ENCODE peak calls at places on chromosomes 5 and 9, in six cellular contexts. A is fibroblast of lung, P is SJSA1, E is ovary, Y is aorta, N is body of pancreas. X is an unnamed sample. For H3K9me3 and H3K4me1, the result is how much of the 10 kb centered on the place peaks cover.

GRCh38 chr5:140595538-140595937 is 30.9 kb downstream of the SLC35A4 start:
- DNase-seq in A (no peak), P (no peak), E (no peak), Y (peak), N (no peak), X (no peak)

GRCh38 chr5:172494630-172495505 is 40.5 kb upstream of the SH3PXD2B start:
- DNase-seq in A (no peak), P (peak), E (no peak), Y (no peak), N (no peak), X (no peak)

GRCh38 chr5:77316871-77317661 is 106.6 kb downstream of the PDE8B start:
- DNase-seq in A (no peak), P (no peak), E (no peak), Y (peak), N (no peak), X (no peak)

GRCh38 chr9:125540497-125540896 is 166.5 kb downstream of the MAPKAP1 start:
- DNase-seq in A (peak), P (no peak), E (no peak), Y (no peak), N (no peak), X (no peak)

GRCh38 chr5:65483474-65484346 is 2.0 kb upstream of the ADAMTS6 start:
- DNase-seq in A (peak), P (no peak), E (no peak), Y (no peak), N (no peak), X (no peak)

GRCh38 chr5:177124486-177124991 is 9.0 kb upstream of the NSD1 start:
- DNase-seq in A (no peak), P (no peak), E (no peak), Y (peak), N (no peak), X (no peak)

GRCh38 chr9:112337547-112337946 is 4.1 kb upstream of the PTBP3 start:
- DNase-seq in A (no peak), P (no peak), E (no peak), Y (no peak), N (no peak), X (no peak)

GRCh38 chr5:111997308-111998159 is 240.5 kb upstream of the NREP start:
- DNase-seq in A (peak), P (peak), E (no peak), Y (peak), N (no peak), X (peak)

GRCh38 chr9:97740848-97741821 is 44.0 kb upstream of the XPA start:
- DNase-seq in A (peak), P (no peak), E (peak), Y (peak), N (peak), X (peak)

GRCh38 chr5:50966986-50967385 is 300.5 kb downstream of the PARP8 start:
- DNase-seq in A (no peak), P (no peak), E (no peak), Y (no peak), N (no peak), X (no peak)

GRCh38 chr9:36656842-36657241 is 84.1 kb downstream of the MELK start:
- DNase-seq in A (no peak), P (no peak), E (no peak), Y (no peak), N (no peak), X (no peak)

GRCh38 chr5:68419637-68420452 is 204.3 kb downstream of the PIK3R1 start:
- DNase-seq in A (no peak), P (no peak), E (peak), Y (no peak), N (no peak), X (peak)

GRCh38 chr5:33369470-33370134 is 71.2 kb upstream of the TARS1 start:
- DNase-seq in A (peak), P (no peak), E (no peak), Y (no peak), N (no peak), X (no peak)

GRCh38 chr5:139149477-139150199 is 48.5 kb downstream of the SIL1 start:
- DNase-seq in A (peak), P (no peak), E (no peak), Y (no peak), N (no peak), X (no peak)

GRCh38 chr9:98570663-98571440 is 137.9 kb downstream of the GABBR2 start:
- DNase-seq in A (no peak), P (peak), E (no peak), Y (no peak), N (no peak), X (no peak)

GRCh38 chr9:91197232-91198181 is 164.2 kb downstream of the AUH start:
- DNase-seq in A (peak), P (no peak), E (peak), Y (peak), N (peak), X (peak)

GRCh38 chr5:95748133-95748532 is 17.0 kb downstream of the RHOBTB3 start:
- DNase-seq in A (no peak), P (no peak), E (no peak), Y (no peak), N (no peak), X (no peak)

GRCh38 chr5:33470544-33470943 is 29.8 kb downstream of the TARS1 start:
- DNase-seq in A (peak), P (no peak), E (no peak), Y (no peak), N (peak), X (peak)

GRCh38 chr5:160390787-160391696 is 8.8 kb downstream of the FAM200C start:
- DNase-seq in A (peak), P (no peak), E (no peak), Y (no peak), N (no peak), X (no peak)

GRCh38 chr5:147939431-147940114 is 33.2 kb upstream of the C5orf46 start:
- DNase-seq in A (peak), P (no peak), E (no peak), Y (no peak), N (no peak), X (peak)

GRCh38 chr5:130116972-130117371 is 212.7 kb downstream of the CHSY3 start:
- DNase-seq in A (no peak), P (no peak), E (no peak), Y (no peak), N (no peak), X (no peak)

GRCh38 chr5:135112008-135112670 is 78.1 kb upstream of the PITX1 start:
- DNase-seq in A (no peak), P (no peak), E (no peak), Y (peak), N (no peak), X (peak)

GRCh38 chr5:116451905-116452450 is 122.6 kb downstream of the SEMA6A start:
- DNase-seq in A (peak), P (no peak), E (no peak), Y (no peak), N (no peak), X (no peak)

GRCh38 chr5:141101059-141101458 is 786 bp downstream of the PCDHB3 start:
- DNase-seq in A (no peak), P (no peak), E (no peak), Y (no peak), N (no peak), X (no peak)

GRCh38 chr5:865168-865521 is 14.4 kb upstream of the ZDHHC11 start:
- DNase-seq in A (no peak), P (no peak), E (no peak), Y (no peak), N (no peak), X (no peak)

GRCh38 chr9:133221177-133221809 is 12.2 kb upstream of the OBP2B start:
- DNase-seq in A (no peak), P (no peak), E (no peak), Y (no peak), N (no peak), X (no peak)

DNA sequence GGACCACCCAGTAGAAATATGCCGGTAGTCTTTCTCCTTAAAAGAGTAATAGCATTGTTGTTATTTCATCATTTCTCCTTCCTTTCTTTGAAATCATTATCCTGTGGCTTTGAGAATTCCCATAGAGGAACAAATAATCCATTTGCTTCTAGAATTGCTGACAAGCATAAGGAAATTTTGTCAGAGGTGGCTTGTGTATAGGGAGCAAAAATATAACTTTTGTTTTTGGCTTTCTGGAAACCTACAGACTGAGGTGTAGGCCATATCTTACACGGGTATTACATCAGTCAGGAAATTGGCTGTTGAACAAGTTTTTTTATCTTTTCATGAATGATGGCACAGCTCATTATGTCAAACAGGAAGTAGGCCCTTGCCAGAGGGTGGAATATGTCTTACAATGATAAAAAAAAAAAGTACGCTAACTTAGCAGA is 169.6 kb downstream of the NNT start:
- DNase-seq in A (peak), P (no peak), E (no peak), Y (no peak), N (no peak), X (peak)
- H3K4me3 ChIP-seq in A (no peak), P (no peak), E (no peak), Y (no peak), N (no peak), X (no peak)

GRCh38 chr5:3446410-3446809 is 149.2 kb upstream of the IRX1 start:
- DNase-seq in A (no peak), P (no peak), E (no peak), Y (no peak), N (no peak), X (no peak)

GRCh38 chr5:3449481-3449880 is 146.2 kb upstream of the IRX1 start:
- DNase-seq in A (no peak), P (no peak), E (no peak), Y (no peak), N (no peak), X (no peak)

GRCh38 chr5:3456121-3456681 is 139.4 kb upstream of the IRX1 start:
- DNase-seq in A (no peak), P (no peak), E (no peak), Y (no peak), N (no peak), X (no peak)

GRCh38 chr5:3452622-3453021 is 143.0 kb upstream of the IRX1 start:
- DNase-seq in A (no peak), P (no peak), E (no peak), Y (no peak), N (no peak), X (no peak)

DNA sequence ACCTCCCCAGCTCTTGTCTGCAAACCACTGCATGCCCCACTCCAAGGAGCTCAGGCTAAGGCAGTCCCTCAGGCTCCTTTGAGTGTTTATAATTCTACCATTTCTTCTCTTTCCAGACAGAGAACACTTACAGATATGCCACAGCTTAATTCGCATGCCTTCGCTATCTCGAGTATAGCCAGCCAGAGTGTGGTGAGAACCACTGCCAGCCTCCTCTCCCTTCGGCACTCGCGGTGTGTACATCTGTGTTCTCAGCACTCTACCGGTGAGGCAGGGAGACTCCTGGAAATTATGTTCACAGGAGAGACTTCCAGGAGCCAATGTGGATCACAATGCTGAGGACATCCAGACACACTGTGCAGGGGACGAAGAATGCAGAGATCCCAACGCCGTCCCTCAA is 143.7 kb upstream of the IRX1 start:
- DNase-seq in A (no peak), P (no peak), E (no peak), Y (no peak), N (no peak), X (no peak)
- H3K9me3 ChIP-seq in A (under half), P (under half), E (under half), Y (under half), N (under half), X (under half)

GRCh38 chr5:126450388-126450787 is 27.2 kb downstream of the GRAMD2B start:
- DNase-seq in A (peak), P (no peak), E (no peak), Y (no peak), N (no peak), X (no peak)
- H3K4me1 ChIP-seq in A (under half), P (half or more), E (under half), Y (under half), N (under half), X (under half)

DNA sequence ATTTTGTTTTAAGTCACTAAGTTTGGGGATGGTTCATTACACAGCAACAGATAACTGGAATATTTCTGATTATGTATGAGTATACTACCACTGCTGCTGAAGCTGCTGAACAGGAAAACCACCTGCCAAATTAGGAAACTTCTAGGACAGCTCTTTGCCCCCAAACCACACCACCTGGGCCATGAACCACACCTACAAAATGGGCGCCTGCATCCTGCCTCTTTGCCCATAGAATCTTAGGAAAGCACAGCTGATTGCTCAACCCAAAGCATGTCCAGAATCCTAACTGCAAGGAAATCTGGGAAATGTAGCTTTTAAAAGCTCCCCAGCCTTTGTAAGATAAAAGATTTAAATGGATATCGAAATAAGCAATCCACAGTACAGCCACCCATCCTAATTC is 6.6 kb upstream of the C9orf152 start:
- DNase-seq in A (no peak), P (no peak), E (no peak), Y (no peak), N (no peak), X (no peak)
- H3K4me3 ChIP-seq in A (no peak), P (no peak), E (no peak), Y (no peak), N (no peak), X (no peak)

GRCh38 chr9:96738147-96739027 is 39.5 kb downstream of the ZNF510 start:
- DNase-seq in A (no peak), P (no peak), E (no peak), Y (no peak), N (no peak), X (no peak)
- H3K9me3 ChIP-seq in A (under half), P (under half), E (under half), Y (under half), N (under half), X (under half)

X was measured in SJCRH30.